ENCODE peak calls at places on chromosomes 5 and 9, in seven cellular contexts. Y, D, E, M, S, O and C are unnamed samples.

GRCh38 chr9:115133649-115134048 is 15.7 kb upstream of the TNC start:
- DNase-seq in Y (no peak), D (no peak), E (no peak), M (no peak), S (no peak), O (no peak), C (peak)

GRCh38 chr5:172145870-172146747 is 41.9 kb downstream of the STK10 start:
- DNase-seq in Y (no peak), D (no peak), E (no peak), M (no peak), S (peak), O (no peak), C (no peak)

GRCh38 chr5:42586625-42587024 is 163.4 kb downstream of the GHR start:
- DNase-seq in Y (no peak), D (no peak), E (no peak), M (no peak), S (no peak), O (peak), C (no peak)

GRCh38 chr9:113653746-113654604 is 190.4 kb downstream of the RGS3 start:
- DNase-seq in Y (no peak), D (no peak), E (no peak), M (no peak), S (no peak), O (no peak), C (no peak)

GRCh38 chr9:91071185-91071990 is 269.8 kb downstream of the SYK start:
- DNase-seq in Y (peak), D (no peak), E (no peak), M (no peak), S (no peak), O (no peak), C (peak)

GRCh38 chr5:99032234-99033013 is 103.6 kb upstream of the CHD1 start:
- DNase-seq in Y (peak), D (no peak), E (peak), M (peak), S (peak), O (peak), C (peak)

GRCh38 chr5:71865202-71865601 is 146.1 kb downstream of the CARTPT start:
- DNase-seq in Y (peak), D (no peak), E (no peak), M (no peak), S (no peak), O (no peak), C (peak)

GRCh38 chr5:133950821-133951612 is 17.4 kb downstream of the C5orf15 start:
- DNase-seq in Y (no peak), D (no peak), E (no peak), M (no peak), S (no peak), O (no peak), C (peak)

GRCh38 chr9:130539473-130540223 is 39.7 kb upstream of the FUBP3 start:
- DNase-seq in Y (peak), D (no peak), E (no peak), M (no peak), S (peak), O (no peak), C (peak)

GRCh38 chr5:107668933-107669542 is 1.7 kb downstream of the EFNA5 start:
- DNase-seq in Y (peak), D (no peak), E (no peak), M (peak), S (peak), O (no peak), C (peak)

GRCh38 chr5:1005904-1006655 is 2.5 kb upstream of the NKD2 start:
- DNase-seq in Y (peak), D (peak), E (no peak), M (no peak), S (peak), O (peak), C (no peak)

GRCh38 chr5:87776785-87777184 is 364.1 kb upstream of the CCNH start:
- DNase-seq in Y (no peak), D (no peak), E (no peak), M (no peak), S (no peak), O (no peak), C (no peak)

GRCh38 chr9:137367506-137368430 is 55.2 kb downstream of the EXD3 start:
- DNase-seq in Y (no peak), D (no peak), E (no peak), M (no peak), S (no peak), O (peak), C (no peak)

GRCh38 chr9:77440057-77440456 is 208.1 kb downstream of the GNA14 start:
- DNase-seq in Y (no peak), D (no peak), E (no peak), M (peak), S (no peak), O (no peak), C (peak)

GRCh38 chr5:99795026-99795425 is 740.1 kb upstream of the FAM174A start:
- DNase-seq in Y (no peak), D (no peak), E (no peak), M (no peak), S (no peak), O (no peak), C (no peak)

GRCh38 chr9:123267481-123268239 is 726 bp downstream of the STRBP start:
- DNase-seq in Y (peak), D (peak), E (no peak), M (peak), S (peak), O (peak), C (no peak)

DNA sequence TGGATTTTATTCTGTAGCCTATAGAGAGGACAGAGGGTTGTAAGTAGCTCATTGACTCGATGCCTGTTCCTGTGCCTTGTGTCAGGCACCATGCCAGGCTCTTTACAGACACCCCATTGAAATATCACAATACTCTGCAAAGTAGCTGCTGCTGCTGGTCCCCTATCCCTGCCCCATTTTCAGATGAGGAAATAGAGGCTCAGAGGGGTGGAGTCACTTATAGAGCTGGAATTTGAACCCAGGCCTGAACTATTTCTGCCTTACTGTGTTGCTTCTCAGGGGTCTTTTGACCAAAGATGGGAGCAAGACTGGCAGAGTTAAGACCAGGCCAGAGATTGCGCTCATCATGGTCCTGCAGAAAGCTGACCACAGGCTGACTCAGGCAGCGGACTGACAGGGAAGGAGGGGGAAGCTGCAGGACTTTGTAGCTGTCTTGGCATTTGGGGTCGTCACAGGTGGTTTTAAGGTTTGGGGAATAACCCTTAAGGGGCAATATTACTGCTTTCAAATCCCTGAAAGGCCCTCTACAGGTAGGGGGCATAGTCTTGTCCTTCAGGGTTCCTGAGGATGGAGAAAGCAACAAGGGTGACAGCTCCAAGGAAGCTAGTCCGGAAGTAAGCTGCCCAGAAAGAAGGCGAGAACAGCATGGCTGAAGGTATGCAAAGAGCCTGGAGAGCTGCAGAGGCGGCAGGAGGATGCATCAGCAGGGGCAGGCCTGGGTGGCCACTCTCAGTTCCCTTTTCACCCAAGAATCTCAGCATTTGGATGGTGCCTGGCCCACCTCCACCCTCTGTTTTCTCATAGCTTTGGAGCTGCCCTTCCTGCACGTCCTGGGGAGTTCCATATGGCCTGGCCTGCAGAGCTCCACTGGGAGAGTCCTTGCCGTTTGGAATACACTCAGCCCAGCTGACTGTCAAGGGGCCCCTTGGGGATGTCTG is 18.3 kb upstream of the NDST1 start:
- DNase-seq in Y (no peak), D (no peak), E (no peak), M (no peak), S (peak), O (no peak), C (peak)
- H3K27ac ChIP-seq in Y (no peak), D (no peak), E (peak), M (no peak), S (peak), O (peak), C (peak)

DNA sequence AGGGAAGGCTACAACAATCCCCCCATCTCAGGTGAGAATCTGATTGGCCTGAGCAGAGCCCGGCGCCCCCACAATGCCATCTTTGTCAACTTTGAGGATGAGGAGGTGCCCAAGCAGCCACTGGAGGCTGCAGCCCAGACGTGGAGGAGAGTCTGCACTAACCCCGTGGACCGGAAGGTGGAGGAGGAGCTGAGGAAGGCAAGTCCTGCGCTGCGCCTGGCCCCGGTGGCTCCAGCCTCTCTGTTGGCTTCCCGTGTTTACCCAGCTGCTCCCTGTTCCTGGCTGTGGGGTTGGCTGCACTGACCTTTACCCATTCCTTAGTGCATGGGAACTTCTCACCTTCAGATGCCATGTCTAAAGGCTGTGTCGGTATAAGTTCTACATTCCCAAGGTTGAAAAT is 11.0 kb upstream of the CEL start:
- DNase-seq in Y (no peak), D (no peak), E (no peak), M (no peak), S (peak), O (no peak), C (no peak)
- H3K27ac ChIP-seq in Y (no peak), D (no peak), E (no peak), M (no peak), S (peak), O (no peak), C (no peak)

GRCh38 chr9:87081523-87081922 is 134.2 kb upstream of the GAS1 start:
- DNase-seq in Y (no peak), D (no peak), E (no peak), M (no peak), S (no peak), O (no peak), C (no peak)
- H3K27ac ChIP-seq in Y (no peak), D (no peak), E (no peak), M (no peak), S (no peak), O (no peak), C (no peak)

GRCh38 chr9:127067603-127068220 is 54.7 kb downstream of the ANGPTL2 start:
- DNase-seq in Y (peak), D (no peak), E (no peak), M (no peak), S (no peak), O (no peak), C (no peak)
- H3K27ac ChIP-seq in Y (peak), D (no peak), E (no peak), M (no peak), S (no peak), O (no peak), C (no peak)

GRCh38 chr5:109693535-109694152 is 3.9 kb downstream of the MAN2A1 start:
- DNase-seq in Y (no peak), D (no peak), E (no peak), M (peak), S (no peak), O (no peak), C (peak)

GRCh38 chr5:109691248-109691574 is 1.5 kb downstream of the MAN2A1 start:
- DNase-seq in Y (no peak), D (no peak), E (no peak), M (no peak), S (no peak), O (no peak), C (no peak)

GRCh38 chr5:109690456-109691247 is 925 bp downstream of the MAN2A1 start:
- DNase-seq in Y (peak), D (peak), E (peak), M (peak), S (peak), O (peak), C (peak)

GRCh38 chr5:109692852-109693251 is 3.1 kb downstream of the MAN2A1 start:
- DNase-seq in Y (no peak), D (no peak), E (no peak), M (peak), S (peak), O (no peak), C (no peak)

DNA sequence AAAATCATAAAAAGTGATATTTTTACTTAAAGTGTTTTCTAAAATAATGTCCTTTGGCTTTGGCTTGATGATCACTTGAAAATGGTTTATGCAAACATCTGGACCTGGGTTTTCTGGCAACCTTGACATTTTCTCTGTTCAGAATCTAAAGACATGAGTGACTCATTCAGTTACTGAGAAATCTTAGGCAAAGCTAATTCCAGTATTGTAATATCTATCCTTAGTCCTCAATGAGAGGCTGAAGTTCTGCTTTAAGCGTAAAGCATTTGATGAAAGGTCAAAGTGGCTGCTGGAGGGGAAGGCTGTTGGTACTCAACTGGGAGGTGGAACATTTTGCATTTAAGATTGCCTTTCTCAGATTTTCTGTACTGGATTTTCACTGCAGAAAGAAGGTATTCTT is 2.3 kb downstream of the MAN2A1 start:
- DNase-seq in Y (no peak), D (no peak), E (no peak), M (peak), S (no peak), O (no peak), C (peak)
- H3K27ac ChIP-seq in Y (no peak), D (no peak), E (no peak), M (no peak), S (no peak), O (no peak), C (peak)

GRCh38 chr9:70954126-70954525 is 167.3 kb downstream of the TRPM3 start:
- DNase-seq in Y (peak), D (no peak), E (no peak), M (peak), S (no peak), O (no peak), C (peak)
- H3K27ac ChIP-seq in Y (peak), D (no peak), E (no peak), M (peak), S (no peak), O (no peak), C (peak)

GRCh38 chr5:81245871-81246235 is 12.7 kb downstream of the CKMT2 start:
- DNase-seq in Y (no peak), D (no peak), E (no peak), M (no peak), S (no peak), O (no peak), C (no peak)
- H3K27ac ChIP-seq in Y (no peak), D (no peak), E (no peak), M (no peak), S (no peak), O (peak), C (no peak)

GRCh38 chr5:150672237-150672883 is 11.3 kb downstream of the MYOZ3 start:
- DNase-seq in Y (peak), D (no peak), E (peak), M (peak), S (no peak), O (peak), C (peak)

GRCh38 chr5:150672884-150673275 is 11.8 kb downstream of the MYOZ3 start:
- DNase-seq in Y (no peak), D (no peak), E (no peak), M (no peak), S (no peak), O (no peak), C (no peak)

GRCh38 chr5:150670275-150670960 is 9.4 kb downstream of the MYOZ3 start:
- DNase-seq in Y (no peak), D (no peak), E (no peak), M (peak), S (no peak), O (no peak), C (no peak)

GRCh38 chr5:150670961-150671337 is 9.9 kb downstream of the MYOZ3 start:
- DNase-seq in Y (no peak), D (no peak), E (no peak), M (no peak), S (no peak), O (no peak), C (no peak)

GRCh38 chr5:150671509-150672236 is 10.6 kb downstream of the MYOZ3 start:
- DNase-seq in Y (no peak), D (no peak), E (no peak), M (peak), S (no peak), O (peak), C (peak)
- H3K27ac ChIP-seq in Y (no peak), D (no peak), E (peak), M (no peak), S (no peak), O (no peak), C (no peak)

GRCh38 chr5:101531031-101531430 is 627.9 kb upstream of the ST8SIA4 start:
- DNase-seq in Y (no peak), D (no peak), E (no peak), M (no peak), S (no peak), O (no peak), C (no peak)
- H3K27ac ChIP-seq in Y (no peak), D (no peak), E (no peak), M (no peak), S (no peak), O (no peak), C (no peak)

DNA sequence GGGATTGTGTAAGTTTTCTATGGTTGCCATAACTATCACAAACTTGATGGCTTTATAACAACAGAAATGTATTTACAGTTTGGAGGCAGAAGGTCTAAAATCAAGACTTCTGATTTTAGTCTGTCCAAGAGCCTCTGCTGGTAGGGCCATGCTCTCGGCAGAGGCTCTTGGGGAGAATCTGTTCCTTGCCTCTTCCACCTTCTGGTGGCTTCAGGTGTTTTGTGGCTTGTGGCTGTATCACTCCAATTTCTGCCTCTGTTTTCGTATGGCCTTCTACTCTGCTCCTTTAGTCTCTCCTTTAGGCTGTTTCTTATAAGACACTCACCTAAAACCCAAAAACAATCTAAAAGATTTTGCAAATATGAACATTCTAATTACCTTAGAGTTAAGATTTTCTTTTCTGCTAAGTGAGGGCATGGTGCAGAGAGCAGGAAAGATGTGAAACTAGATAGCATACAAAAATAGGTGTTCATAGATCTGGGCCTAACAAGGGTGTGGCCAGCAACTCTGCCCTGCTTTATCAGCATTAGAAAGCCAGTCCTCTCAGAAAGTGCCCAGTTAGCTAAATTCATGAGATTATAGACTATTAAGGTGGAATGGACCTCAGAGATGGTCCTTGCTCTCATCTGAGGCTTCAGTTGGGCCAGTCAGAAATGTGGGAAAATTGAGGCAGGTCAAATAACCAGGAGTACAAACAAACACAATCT is 93.4 kb upstream of the CDKN2B start:
- DNase-seq in Y (no peak), D (no peak), E (no peak), M (no peak), S (no peak), O (no peak), C (no peak)
- H3K27ac ChIP-seq in Y (peak), D (no peak), E (peak), M (no peak), S (peak), O (no peak), C (peak)